ENCODE peak calls at places on chromosomes 4 and X, in nine cellular contexts. B is colonic mucosa, D is tibial artery, I is upper lobe of right lung, O is heart right ventricle, H is adipocyte, G is kidney, M is Caco-2, T is tibial nerve. A is an unnamed sample. For H3K4me1, the result is how much of the 10 kb centered on the place peaks cover.

GRCh38 chr4:171966356-171966755 is 153.2 kb downstream of the GALNTL6 start:
- DNase-seq in B (no peak), D (no peak), I (no peak), O (no peak), H (no peak), G (no peak), M (peak), T (no peak), A (no peak)

GRCh38 chrX:57817302-57817701 is 93.0 kb downstream of the ZXDA start:
- DNase-seq in B (no peak), D (no peak), I (no peak), O (no peak), H (peak), G (no peak), M (no peak), T (no peak), A (no peak)

GRCh38 chr4:7266525-7267292 is 74.4 kb downstream of the SORCS2 start:
- DNase-seq in B (no peak), D (no peak), I (no peak), O (no peak), H (peak), G (no peak), M (no peak), T (no peak), A (no peak)

GRCh38 chr4:155703486-155704227 is 37.0 kb downstream of the GUCY1A1 start:
- DNase-seq in B (no peak), D (no peak), I (no peak), O (no peak), H (no peak), G (no peak), M (no peak), T (no peak), A (no peak)

GRCh38 chr4:111398906-111399330 is 746.3 kb upstream of the FAM241A start:
- DNase-seq in B (no peak), D (no peak), I (no peak), O (no peak), H (peak), G (no peak), M (no peak), T (peak), A (no peak)

GRCh38 chrX:140500427-140500826 is 4.4 kb downstream of the SOX3 start:
- DNase-seq in B (no peak), D (no peak), I (no peak), O (no peak), H (no peak), G (no peak), M (no peak), T (no peak), A (no peak)

GRCh38 chr4:100286601-100287000 is 96.3 kb upstream of the DDIT4L start:
- DNase-seq in B (no peak), D (no peak), I (no peak), O (no peak), H (no peak), G (no peak), M (no peak), T (no peak), A (no peak)

GRCh38 chr4:138972956-138973819 is 42.4 kb upstream of the NOCT start:
- DNase-seq in B (no peak), D (no peak), I (no peak), O (no peak), H (peak), G (no peak), M (no peak), T (no peak), A (peak)

GRCh38 chr4:139042981-139043460 is 27.4 kb downstream of the NOCT start:
- DNase-seq in B (no peak), D (no peak), I (no peak), O (no peak), H (no peak), G (no peak), M (peak), T (peak), A (no peak)

GRCh38 chr4:83075271-83075670 is 39.3 kb downstream of the PLAC8 start:
- DNase-seq in B (no peak), D (no peak), I (no peak), O (no peak), H (no peak), G (no peak), M (no peak), T (no peak), A (no peak)

GRCh38 chrX:13587791-13588477 is 18.5 kb downstream of the EGFL6 start:
- DNase-seq in B (no peak), D (no peak), I (no peak), O (no peak), H (no peak), G (no peak), M (no peak), T (no peak), A (no peak)

GRCh38 chr4:100391913-100392312 is 125.9 kb downstream of the EMCN start:
- DNase-seq in B (no peak), D (no peak), I (no peak), O (no peak), H (peak), G (no peak), M (no peak), T (no peak), A (no peak)

GRCh38 chr4:4693258-4693657 is 151.4 kb upstream of the STX18 start:
- DNase-seq in B (no peak), D (no peak), I (no peak), O (no peak), H (no peak), G (no peak), M (no peak), T (no peak), A (no peak)

GRCh38 chr4:118381902-118382301 is 29.1 kb upstream of the PRSS12 start:
- DNase-seq in B (no peak), D (no peak), I (no peak), O (no peak), H (no peak), G (no peak), M (no peak), T (no peak), A (no peak)

GRCh38 chr4:99968330-99968729 is 18.3 kb upstream of the H2AZ1 start:
- DNase-seq in B (no peak), D (no peak), I (no peak), O (no peak), H (peak), G (no peak), M (no peak), T (no peak), A (no peak)

GRCh38 chr4:8738471-8738931 is 133.1 kb downstream of the HMX1 start:
- DNase-seq in B (no peak), D (no peak), I (peak), O (no peak), H (no peak), G (no peak), M (no peak), T (no peak), A (peak)

GRCh38 chr4:85823295-85823694 is 348.3 kb downstream of the ARHGAP24 start:
- DNase-seq in B (no peak), D (no peak), I (no peak), O (no peak), H (peak), G (no peak), M (no peak), T (no peak), A (no peak)

GRCh38 chr4:54945838-54946237 is 179.6 kb downstream of the KDR start:
- DNase-seq in B (no peak), D (no peak), I (no peak), O (no peak), H (no peak), G (no peak), M (no peak), T (no peak), A (no peak)

GRCh38 chr4:99300934-99301333 is 10.1 kb upstream of the ADH1A start:
- DNase-seq in B (peak), D (peak), I (peak), O (peak), H (peak), G (peak), M (no peak), T (peak), A (peak)

GRCh38 chrX:87525771-87526229 is 8.2 kb downstream of the KLHL4 start:
- DNase-seq in B (no peak), D (no peak), I (no peak), O (no peak), H (no peak), G (no peak), M (no peak), T (no peak), A (no peak)

GRCh38 chr4:14264437-14264836 is 636.9 kb upstream of the BOD1L1 start:
- DNase-seq in B (no peak), D (no peak), I (no peak), O (no peak), H (no peak), G (no peak), M (peak), T (no peak), A (no peak)

GRCh38 chr4:27684501-27685077 is 823.9 kb downstream of the STIM2 start:
- DNase-seq in B (peak), D (peak), I (peak), O (peak), H (peak), G (peak), M (peak), T (peak), A (no peak)

GRCh38 chr4:140059159-140059558 is 94.8 kb downstream of the MAML3 start:
- DNase-seq in B (no peak), D (no peak), I (no peak), O (no peak), H (no peak), G (no peak), M (no peak), T (no peak), A (no peak)

GRCh38 chr4:181971411-181971810 is 271.8 kb upstream of the TENM3 start:
- DNase-seq in B (no peak), D (no peak), I (no peak), O (no peak), H (no peak), G (no peak), M (no peak), T (no peak), A (no peak)

GRCh38 chrX:39757971-39758370 is 339.8 kb downstream of the BCOR start:
- DNase-seq in B (no peak), D (no peak), I (no peak), O (no peak), H (peak), G (no peak), M (no peak), T (no peak), A (no peak)

GRCh38 chrX:83339724-83340123 is 168.4 kb upstream of the POU3F4 start:
- DNase-seq in B (no peak), D (no peak), I (no peak), O (no peak), H (no peak), G (no peak), M (no peak), T (no peak), A (no peak)

GRCh38 chr4:140156529-140157171 is 2.7 kb upstream of the MAML3 start:
- DNase-seq in B (no peak), D (no peak), I (no peak), O (no peak), H (no peak), G (no peak), M (no peak), T (no peak), A (no peak)

GRCh38 chr4:153634737-153635353 is 49.2 kb upstream of the TLR2 start:
- DNase-seq in B (no peak), D (no peak), I (no peak), O (no peak), H (peak), G (no peak), M (peak), T (no peak), A (no peak)

GRCh38 chr4:79514637-79515320 is 106.8 kb upstream of the GK2 start:
- DNase-seq in B (no peak), D (peak), I (no peak), O (no peak), H (no peak), G (no peak), M (no peak), T (no peak), A (no peak)

DNA sequence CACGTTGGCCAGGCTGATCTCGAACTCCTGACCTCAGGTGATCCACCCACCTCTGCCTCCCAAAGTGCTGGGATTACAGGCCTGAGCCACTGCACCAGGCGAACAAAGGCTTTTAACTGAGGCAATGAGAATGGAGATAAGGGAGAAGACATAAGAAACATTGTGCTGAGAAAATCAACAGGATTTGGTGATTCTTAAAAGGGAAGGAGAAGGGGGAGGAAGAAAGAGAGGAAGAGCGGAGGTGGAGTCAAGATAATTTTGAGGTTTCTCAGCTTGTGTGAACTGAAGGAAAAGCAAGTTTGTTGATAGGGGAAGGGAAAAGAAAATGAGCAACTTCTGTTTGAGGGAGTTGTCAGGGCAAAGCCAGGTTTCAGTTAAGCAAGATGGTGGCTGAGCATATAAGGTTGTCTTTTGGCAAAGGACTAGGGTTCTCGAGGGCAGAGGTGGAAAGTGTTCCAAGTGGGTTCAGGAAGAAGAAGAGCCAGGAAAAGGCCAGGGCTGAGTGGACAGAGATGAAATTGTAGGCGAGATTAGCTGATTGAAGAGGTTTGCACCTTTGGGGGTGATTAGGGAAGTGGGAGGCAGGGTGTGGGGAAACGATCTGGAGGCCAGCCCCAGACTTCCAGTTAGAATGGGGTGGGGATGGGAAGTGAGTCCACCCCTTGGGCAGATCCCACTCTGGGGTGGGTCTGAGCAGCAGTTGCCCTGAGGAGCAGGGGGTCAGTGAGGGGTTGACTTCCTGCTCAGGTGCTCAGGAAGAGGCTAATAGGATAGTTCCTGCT is 7.8 kb downstream of the DOCK11 start:
- DNase-seq in B (no peak), D (no peak), I (no peak), O (no peak), H (no peak), G (no peak), M (no peak), T (no peak), A (no peak)
- H3K4me3 ChIP-seq in B (no peak), D (no peak), I (no peak), O (no peak), H (no peak), G (no peak), M (no peak), T (no peak), A (no peak)

GRCh38 chrX:153968754-153969124 is 2.9 kb downstream of the HCFC1 start:
- DNase-seq in B (no peak), D (no peak), I (no peak), O (no peak), H (peak), G (peak), M (no peak), T (no peak), A (no peak)
- H3K4me1 ChIP-seq in B (under half), D (under half), I (under half), O (under half), H (under half), G (under half), M (under half), T (half or more), A (under half)

GRCh38 chrX:37906357-37906756 is 59.0 kb upstream of the DYNLT3 start:
- DNase-seq in B (no peak), D (no peak), I (no peak), O (no peak), H (no peak), G (no peak), M (no peak), T (no peak), A (no peak)
- H3K4me3 ChIP-seq in B (no peak), D (no peak), I (no peak), O (peak), H (peak), G (peak), M (peak), T (no peak), A (no peak)

GRCh38 chr4:143375326-143376073 is 38.8 kb downstream of the GAB1 start:
- DNase-seq in B (peak), D (no peak), I (no peak), O (no peak), H (peak), G (no peak), M (no peak), T (no peak), A (no peak)
- H3K4me1 ChIP-seq in B (under half), D (under half), I (half or more), O (half or more), H (under half), G (under half), M (under half), T (half or more), A (half or more)

DNA sequence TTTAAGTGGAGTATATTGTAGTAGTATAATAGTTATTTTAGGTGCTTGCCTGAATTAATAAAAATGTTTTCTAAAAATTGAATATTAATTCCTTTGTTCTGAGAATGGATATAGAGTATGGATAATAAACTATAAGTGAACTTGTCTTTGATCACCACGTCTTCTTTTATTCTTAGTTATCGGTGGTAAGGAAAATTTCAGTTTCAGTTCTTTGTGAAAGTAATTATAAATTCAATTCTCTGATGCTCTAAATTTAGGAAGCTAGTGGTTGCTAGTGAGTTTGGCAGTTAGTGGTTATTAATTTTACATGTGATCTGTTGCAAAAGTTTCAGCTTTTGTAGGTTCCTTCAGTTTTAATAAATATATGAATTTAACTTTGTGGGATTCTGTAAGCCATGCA is 30.8 kb downstream of the MRPL1 start:
- DNase-seq in B (no peak), D (no peak), I (no peak), O (no peak), H (no peak), G (no peak), M (no peak), T (no peak), A (no peak)
- H3K4me3 ChIP-seq in B (no peak), D (no peak), I (no peak), O (no peak), H (no peak), G (no peak), M (no peak), T (no peak), A (no peak)

GRCh38 chr4:1708581-1708980 is 3.5 kb downstream of the SLBP start:
- DNase-seq in B (no peak), D (no peak), I (no peak), O (no peak), H (no peak), G (no peak), M (peak), T (no peak), A (no peak)

GRCh38 chr4:1711906-1712215 is 258 bp downstream of the SLBP start:
- DNase-seq in B (no peak), D (no peak), I (no peak), O (no peak), H (no peak), G (no peak), M (no peak), T (no peak), A (no peak)

GRCh38 chr4:1712216-1713002 is at the start of gene SLBP:
- DNase-seq in B (peak), D (peak), I (peak), O (peak), H (peak), G (peak), M (peak), T (peak), A (peak)

GRCh38 chr4:1713003-1713397 is 881 bp upstream of the SLBP start:
- DNase-seq in B (no peak), D (no peak), I (no peak), O (no peak), H (no peak), G (no peak), M (no peak), T (no peak), A (no peak)

DNA sequence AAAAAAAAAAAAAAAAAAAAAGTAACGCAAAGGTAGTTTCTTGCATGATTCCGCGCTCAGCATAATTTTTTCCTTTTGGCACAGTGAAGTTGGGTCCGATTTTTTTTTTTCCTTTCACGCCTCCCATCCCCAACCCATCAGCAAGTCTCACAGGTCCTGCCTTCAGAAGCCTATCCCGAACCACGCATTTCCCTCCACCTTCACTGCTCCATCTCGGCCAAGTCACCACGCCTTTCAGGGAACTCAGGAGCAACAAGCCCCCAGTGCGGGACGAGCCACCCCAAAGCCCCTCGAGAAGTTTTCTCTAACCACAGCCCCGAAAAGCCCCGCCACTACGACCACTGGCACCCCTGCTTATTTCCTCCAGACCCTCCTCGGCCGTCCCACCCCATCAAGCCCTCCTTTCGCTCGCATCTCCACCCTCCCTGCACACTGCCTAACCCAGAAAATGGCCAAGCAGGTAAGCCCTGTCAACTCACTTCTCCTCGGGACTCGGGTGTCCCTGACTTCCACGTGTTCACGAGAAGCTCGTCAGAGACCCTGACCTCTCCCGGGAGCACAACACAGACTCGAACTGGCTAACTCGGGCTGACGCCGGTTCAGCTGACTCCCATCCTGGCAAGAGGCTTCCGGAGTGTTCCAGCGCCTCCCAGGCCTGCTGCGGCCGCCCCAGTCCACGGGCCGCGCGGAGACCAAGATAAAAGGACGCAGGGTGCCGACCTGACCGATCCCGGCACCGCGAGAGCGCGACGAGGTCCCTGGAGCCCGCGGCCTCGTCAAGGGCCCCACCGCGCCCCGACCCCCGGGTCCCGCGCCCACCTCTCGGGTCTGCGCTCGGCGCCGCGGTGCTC is 839 bp downstream of the SLBP start:
- DNase-seq in B (peak), D (peak), I (peak), O (peak), H (peak), G (peak), M (peak), T (no peak), A (no peak)
- H3K4me1 ChIP-seq in B (under half), D (under half), I (under half), O (under half), H (under half), G (under half), M (under half), T (half or more), A (under half)

A was measured in right atrium auricular region.